ENCODE peak calls at places on chromosomes 1 and 21, in five cellular contexts. B is CD8-positive, alpha-beta T cell; H is tibial nerve; U is right lobe of liver; C is A549. L is an unnamed sample.

GRCh38 chr1:109229531-109230127 is 15.9 kb downstream of the SARS1 start:
- DNase-seq in C (no peak), H (no peak), B (no peak), U (no peak), L (no peak)

GRCh38 chr21:15414057-15414456 is 315.7 kb upstream of the USP25 start:
- DNase-seq in C (no peak), U (no peak), H (no peak), B (no peak), L (no peak)

GRCh38 chr1:162215902-162216301 is 146.4 kb downstream of the NOS1AP start:
- DNase-seq in U (no peak), H (no peak), C (peak; percentile 28), B (no peak), L (no peak)

GRCh38 chr1:186014370-186015030 is 280.3 kb downstream of the HMCN1 start:
- DNase-seq in C (no peak), U (no peak), B (no peak), H (no peak), L (no peak)

GRCh38 chr1:156151093-156151688 is 2.2 kb upstream of the SEMA4A start:
- DNase-seq in H (no peak), B (no peak), U (no peak), C (no peak), L (no peak)

GRCh38 chr1:16153999-16154673 is 1.7 kb downstream of the EPHA2 start:
- DNase-seq in U (no peak), C (no peak), B (no peak), H (no peak), L (no peak)

GRCh38 chr21:17795084-17796036 is 23.8 kb downstream of the C21orf91 start:
- DNase-seq in B (no peak), H (no peak), C (no peak), U (no peak), L (no peak)

GRCh38 chr1:119477710-119478109 is 29.3 kb upstream of the HSD3B1 start:
- DNase-seq in U (peak; percentile 50), H (no peak), B (no peak), C (no peak), L (no peak)

GRCh38 chr1:6273380-6273891 is 12.5 kb upstream of the GPR153 start:
- DNase-seq in H (no peak), C (no peak), U (no peak), B (no peak), L (peak; percentile 51)

GRCh38 chr1:145751491-145752021 is 32.3 kb downstream of the CD160 start:
- DNase-seq in C (no peak), U (no peak), H (no peak), B (no peak), L (peak; percentile 19)

GRCh38 chr1:158527190-158527815 is 26.9 kb downstream of the OR6Y1 start:
- DNase-seq in B (no peak), H (no peak), U (no peak), C (peak; percentile 63), L (peak; percentile 20)

GRCh38 chr21:33914188-33914587 is 1.4 kb downstream of the ATP5PO start:
- DNase-seq in C (no peak), U (no peak), B (no peak), H (no peak), L (no peak)

GRCh38 chr1:220734571-220735326 is 13.4 kb upstream of the MTARC2 start:
- DNase-seq in H (no peak), U (no peak), B (no peak), C (peak; percentile 74), L (peak; percentile 63)

GRCh38 chr1:40897499-40897898 is 35.3 kb upstream of the CITED4 start:
- DNase-seq in U (no peak), H (no peak), B (no peak), C (peak; percentile 76), L (peak; percentile 44)

GRCh38 chr1:217079579-217079978 is 356.4 kb upstream of the ESRRG start:
- DNase-seq in B (no peak), C (no peak), U (no peak), H (no peak), L (no peak)

GRCh38 chr21:45119812-45120211 is 45.4 kb downstream of the ADARB1 start:
- DNase-seq in C (no peak), U (no peak), H (no peak), B (no peak), L (no peak)

GRCh38 chr21:27569831-27570230 is 602.9 kb upstream of the ADAMTS5 start:
- DNase-seq in C (no peak), H (no peak), U (no peak), B (no peak), L (no peak)

GRCh38 chr1:236009857-236010256 is 55.0 kb downstream of the NID1 start:
- DNase-seq in B (no peak), C (no peak), U (no peak), H (no peak), L (peak; percentile 66)

GRCh38 chr21:18253252-18253651 is 8.6 kb downstream of the CHODL start:
- DNase-seq in B (no peak), U (no peak), H (no peak), C (no peak), L (no peak)

GRCh38 chr1:240831191-240831631 is 219.3 kb upstream of the GREM2 start:
- DNase-seq in C (no peak), H (no peak), U (no peak), B (no peak), L (peak; percentile 59)

GRCh38 chr1:170545476-170545875 is 13.5 kb downstream of the GORAB start:
- DNase-seq in B (no peak), U (no peak), C (no peak), H (no peak), L (peak; percentile 12)

GRCh38 chr1:32263744-32264143 is 12.7 kb downstream of the LCK start:
- DNase-seq in C (no peak), B (no peak), U (no peak), H (no peak), L (no peak)

GRCh38 chr21:34771512-34772028 is 102.8 kb downstream of the CLIC6 start:
- DNase-seq in U (no peak), B (no peak), H (no peak), C (peak; percentile 57), L (peak; percentile 81)

GRCh38 chr1:42679364-42679983 is 2.7 kb upstream of the YBX1 start:
- DNase-seq in U (no peak), H (no peak), B (no peak), C (no peak), L (no peak)

DNA sequence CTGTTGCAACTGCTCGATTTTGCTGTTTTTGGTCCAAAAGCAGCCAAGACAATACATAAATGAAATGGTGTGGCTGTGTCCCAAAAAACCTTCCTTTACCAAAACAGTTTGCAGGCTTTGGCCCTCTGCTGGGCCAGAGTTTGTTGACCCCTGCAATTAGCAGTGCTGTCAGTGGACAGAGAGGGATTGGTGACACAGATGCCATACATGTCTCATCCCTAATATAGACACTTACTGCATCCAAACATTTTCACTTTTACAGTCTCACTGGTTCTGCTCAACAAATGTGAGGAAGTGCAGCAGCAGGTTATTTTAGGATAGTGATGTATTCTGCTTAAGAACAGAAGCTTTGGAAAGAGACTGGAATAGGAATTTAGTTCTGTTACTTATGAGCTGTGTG is 462.9 kb upstream of the LRRC7 start:
- DNase-seq in B (no peak), C (no peak), H (no peak), U (no peak), L (no peak)
- TF ChIP-seq CTCF in B (no peak), C (no peak), H (no peak), U (no peak), L (no peak)

GRCh38 chr1:48206371-48206770 is 16.1 kb upstream of the SLC5A9 start:
- DNase-seq in U (no peak), C (no peak), B (no peak), H (no peak), L (no peak)

GRCh38 chr1:48207131-48207530 is 15.4 kb upstream of the SLC5A9 start:
- DNase-seq in U (no peak), B (no peak), C (no peak), H (no peak), L (no peak)

GRCh38 chr1:48208652-48209051 is 13.9 kb upstream of the SLC5A9 start:
- DNase-seq in U (no peak), H (no peak), B (no peak), C (no peak), L (no peak)

GRCh38 chr1:48207536-48208075 is 14.9 kb upstream of the SLC5A9 start:
- DNase-seq in C (no peak), U (no peak), B (no peak), H (no peak), L (no peak)

GRCh38 chr1:48208251-48208650 is 14.3 kb upstream of the SLC5A9 start:
- DNase-seq in H (no peak), B (no peak), C (no peak), U (no peak), L (no peak)
- H3K27ac ChIP-seq in H (no peak overlapping the region), B (no peak overlapping the region), C (no peak overlapping the region), U (no peak overlapping the region), L (no peak overlapping the region)

GRCh38 chr1:234726359-234726836 is 116.4 kb upstream of the IRF2BP2 start:
- DNase-seq in C (no peak), H (no peak), U (no peak), B (no peak), L (peak; percentile 48)
- TF ChIP-seq CTCF in C (no peak), H (no peak), U (no peak), B (no peak), L (no peak)

DNA sequence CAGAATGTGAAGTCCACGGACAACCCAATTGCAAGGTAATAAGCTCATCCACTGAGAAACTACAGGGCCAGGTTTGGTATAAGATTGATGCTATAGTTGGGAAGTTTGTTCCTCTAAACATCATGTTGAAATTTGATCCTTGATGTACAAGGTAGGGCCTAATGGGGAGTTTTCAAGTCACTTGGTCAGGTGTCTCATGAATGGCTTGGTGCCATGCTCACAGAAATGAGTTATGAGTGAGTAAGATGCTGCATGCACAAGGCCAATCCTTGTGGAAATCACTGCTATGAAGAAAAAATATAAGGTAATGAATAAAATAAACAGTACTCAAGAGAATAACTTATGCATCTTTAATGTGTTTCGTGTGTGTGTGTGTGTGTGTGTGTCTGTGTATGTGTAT is 1891.2 kb downstream of the NCAM2 start:
- DNase-seq in B (no peak), H (no peak), C (no peak), U (no peak), L (no peak)
- H3K27ac ChIP-seq in B (no peak overlapping the region), H (no peak overlapping the region), C (no peak overlapping the region), U (no peak overlapping the region), L (no peak overlapping the region)

GRCh38 chr1:206002160-206002559 is 1.0 kb downstream of the RAB7B start:
- DNase-seq in B (no peak), C (no peak), H (no peak), U (no peak), L (peak; percentile 90)
- TF ChIP-seq CTCF in B (no peak), C (no peak), H (no peak), U (no peak), L (no peak)

GRCh38 chr1:91711504-91712247 is 174.3 kb downstream of the TGFBR3 start:
- DNase-seq in B (no peak), U (no peak), H (no peak), C (no peak), L (no peak)
- H3K27ac ChIP-seq in B (no peak overlapping the region), U (no peak overlapping the region), H (peak overlapping the region; percentile 87), C (no peak overlapping the region), L (no peak overlapping the region)

DNA sequence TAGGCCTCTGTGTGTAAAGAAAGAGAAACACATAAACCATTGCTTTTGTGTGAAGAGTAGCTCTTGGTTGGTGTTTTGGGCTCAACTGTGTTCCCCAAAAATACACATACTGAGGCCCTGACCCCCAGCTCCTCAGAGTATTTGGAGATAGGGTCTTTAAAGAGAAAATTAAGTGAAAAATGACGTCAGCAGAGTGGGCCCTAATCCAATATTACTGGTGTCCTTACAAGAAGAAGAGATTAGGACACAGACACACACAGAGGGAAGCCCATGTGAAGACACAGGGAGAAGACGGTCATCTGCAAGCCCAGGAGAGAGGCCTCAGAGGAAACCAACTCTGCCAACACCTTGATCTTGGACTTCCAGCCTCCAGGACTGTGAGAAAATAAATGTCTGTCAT is 76.9 kb upstream of the PGBD5 start:
- DNase-seq in C (no peak), U (no peak), H (no peak), B (no peak), L (no peak)
- TF ChIP-seq CTCF in C (no peak), U (no peak), H (no peak), B (no peak), L (no peak)

L was measured in RWPE1.